ENCODE peak calls at places on chromosomes 16 and 17, in four cellular contexts. S, F, N and X are unnamed samples.

GRCh38 chr16:3460585-3460984 is 17.1 kb downstream of the NAA60 start:
- DNase-seq in S (no peak), N (no peak), F (no peak), X (no peak)

GRCh38 chr17:80650751-80651173 is 106.1 kb downstream of the RPTOR start:
- DNase-seq in S (peak; percentile 29), N (peak; percentile 43), F (no peak), X (peak; percentile 82)

GRCh38 chr16:86495357-86495701 is 15.0 kb upstream of the FOXF1 start:
- DNase-seq in F (no peak), N (no peak), S (no peak), X (no peak)

GRCh38 chr16:1491327-1491726 is 1.8 kb upstream of the TELO2 start:
- DNase-seq in F (no peak), S (no peak), N (no peak), X (peak; percentile 21)

GRCh38 chr17:68509151-68510057 is 2.8 kb upstream of the PRKAR1A start:
- DNase-seq in N (no peak), F (peak; percentile 68), S (no peak), X (peak; percentile 70)

GRCh38 chr17:73182616-73183310 is 10.1 kb upstream of the COG1 start:
- DNase-seq in N (no peak), S (no peak), F (no peak), X (peak; percentile 99)

GRCh38 chr17:59427425-59427921 is 96.0 kb downstream of the YPEL2 start:
- DNase-seq in S (no peak), F (no peak), N (peak; percentile 53), X (no peak)

GRCh38 chr17:27654654-27655524 is 23.9 kb downstream of the LGALS9 start:
- DNase-seq in F (peak; percentile 65), S (peak; percentile 86), N (peak; percentile 66), X (peak; percentile 96)

GRCh38 chr16:84484579-84485254 is 19.7 kb downstream of the MEAK7 start:
- DNase-seq in N (peak; percentile 68), F (peak; percentile 62), S (peak; percentile 55), X (peak; percentile 68)

GRCh38 chr17:10617120-10617505 is 40.0 kb downstream of the MYH3 start:
- DNase-seq in N (no peak), F (no peak), S (no peak), X (no peak)

GRCh38 chr16:89890200-89890599 is 16.8 kb downstream of the TCF25 start:
- DNase-seq in N (no peak), S (no peak), F (no peak), X (no peak)

GRCh38 chr16:79449067-79449466 is 151.5 kb downstream of the MAF start:
- DNase-seq in S (no peak), N (no peak), F (no peak), X (no peak)

GRCh38 chr16:67034478-67034877 is 5.5 kb downstream of the CBFB start:
- DNase-seq in N (peak; percentile 71), S (no peak), F (no peak), X (no peak)